ENCODE peak calls at places on chromosomes 3 and 15, in six cellular contexts. One of them, this sample, is unnamed.

GRCh38 chr15:96046620-96047240 is 283.8 kb upstream of the NR2F2 start:
- DNase-seq in progenitor cell of endocrine pancreas: no peak
- DNase-seq in upper lobe of right lung: no peak
- DNase-seq in A673: no peak
- DNase-seq in suprapubic skin: no peak
- DNase-seq in brain microvascular endothelial cell: no peak
- DNase-seq in this sample: no peak

GRCh38 chr3:47578691-47579632 is at the start of gene CSPG5:
- DNase-seq in progenitor cell of endocrine pancreas: peak; percentile 30
- DNase-seq in upper lobe of right lung: peak; percentile 67
- DNase-seq in A673: peak; percentile 76
- DNase-seq in suprapubic skin: no peak
- DNase-seq in brain microvascular endothelial cell: no peak
- DNase-seq in this sample: peak; percentile 76

GRCh38 chr15:57500979-57501576 is 90.6 kb upstream of the MYZAP start:
- DNase-seq in progenitor cell of endocrine pancreas: no peak
- DNase-seq in upper lobe of right lung: no peak
- DNase-seq in A673: peak; percentile 25
- DNase-seq in suprapubic skin: no peak
- DNase-seq in brain microvascular endothelial cell: peak; percentile 62
- DNase-seq in this sample: no peak

GRCh38 chr15:93179704-93180103 is 90.7 kb upstream of the RGMA start:
- DNase-seq in progenitor cell of endocrine pancreas: no peak
- DNase-seq in upper lobe of right lung: no peak
- DNase-seq in A673: no peak
- DNase-seq in suprapubic skin: no peak
- DNase-seq in brain microvascular endothelial cell: no peak
- DNase-seq in this sample: no peak

GRCh38 chr3:128485283-128486156 is 7.5 kb downstream of the GATA2 start:
- DNase-seq in progenitor cell of endocrine pancreas: no peak
- DNase-seq in upper lobe of right lung: no peak
- DNase-seq in A673: no peak
- DNase-seq in suprapubic skin: no peak
- DNase-seq in brain microvascular endothelial cell: no peak
- DNase-seq in this sample: no peak

GRCh38 chr3:29513236-29513635 is 232.4 kb downstream of the RBMS3 start:
- DNase-seq in progenitor cell of endocrine pancreas: no peak
- DNase-seq in upper lobe of right lung: no peak
- DNase-seq in A673: peak; percentile 28
- DNase-seq in suprapubic skin: no peak
- DNase-seq in brain microvascular endothelial cell: peak; percentile 72
- DNase-seq in this sample: no peak

GRCh38 chr15:23897091-23897490 is 210.0 kb upstream of the NDN start:
- DNase-seq in progenitor cell of endocrine pancreas: no peak
- DNase-seq in upper lobe of right lung: no peak
- DNase-seq in A673: no peak
- DNase-seq in suprapubic skin: no peak
- DNase-seq in brain microvascular endothelial cell: no peak
- DNase-seq in this sample: no peak

GRCh38 chr15:62607643-62608042 is 434.9 kb upstream of the TPM1 start:
- DNase-seq in progenitor cell of endocrine pancreas: no peak
- DNase-seq in upper lobe of right lung: no peak
- DNase-seq in A673: no peak
- DNase-seq in suprapubic skin: no peak
- DNase-seq in brain microvascular endothelial cell: peak; percentile 43
- DNase-seq in this sample: no peak

GRCh38 chr15:78979456-78980320 is 34.8 kb upstream of the CTSH start:
- DNase-seq in progenitor cell of endocrine pancreas: no peak
- DNase-seq in upper lobe of right lung: no peak
- DNase-seq in A673: peak; percentile 85
- DNase-seq in suprapubic skin: no peak
- DNase-seq in brain microvascular endothelial cell: peak; percentile 70
- DNase-seq in this sample: peak; percentile 65

GRCh38 chr3:32246079-32246675 is 7.7 kb downstream of the CMTM8 start:
- DNase-seq in progenitor cell of endocrine pancreas: no peak
- DNase-seq in upper lobe of right lung: no peak
- DNase-seq in A673: no peak
- DNase-seq in suprapubic skin: no peak
- DNase-seq in brain microvascular endothelial cell: no peak
- DNase-seq in this sample: no peak

GRCh38 chr3:197499427-197499826 is 56.3 kb downstream of the BDH1 start:
- DNase-seq in progenitor cell of endocrine pancreas: no peak
- DNase-seq in upper lobe of right lung: no peak
- DNase-seq in A673: no peak
- DNase-seq in suprapubic skin: no peak
- DNase-seq in brain microvascular endothelial cell: peak; percentile 81
- DNase-seq in this sample: peak; percentile 62

GRCh38 chr3:183697610-183698317 is at the start of gene YEATS2:
- DNase-seq in progenitor cell of endocrine pancreas: peak; percentile 63
- DNase-seq in upper lobe of right lung: peak; percentile 84
- DNase-seq in A673: peak; percentile 80
- DNase-seq in suprapubic skin: no peak
- DNase-seq in brain microvascular endothelial cell: peak; percentile 28
- DNase-seq in this sample: peak; percentile 97

GRCh38 chr15:30953731-30954378 is 37.6 kb downstream of the MTMR10 start:
- DNase-seq in progenitor cell of endocrine pancreas: no peak
- DNase-seq in upper lobe of right lung: no peak
- DNase-seq in A673: peak; percentile 66
- DNase-seq in suprapubic skin: no peak
- DNase-seq in brain microvascular endothelial cell: peak; percentile 90
- DNase-seq in this sample: no peak

GRCh38 chr3:134564991-134565390 is 79.1 kb downstream of the CEP63 start:
- DNase-seq in progenitor cell of endocrine pancreas: no peak
- DNase-seq in upper lobe of right lung: no peak
- DNase-seq in A673: no peak
- DNase-seq in suprapubic skin: no peak
- DNase-seq in brain microvascular endothelial cell: no peak
- DNase-seq in this sample: no peak

GRCh38 chr15:34304613-34305012 is 33.0 kb downstream of the SLC12A6 start:
- DNase-seq in progenitor cell of endocrine pancreas: no peak
- DNase-seq in upper lobe of right lung: no peak
- DNase-seq in A673: no peak
- DNase-seq in suprapubic skin: no peak
- DNase-seq in brain microvascular endothelial cell: peak; percentile 27
- DNase-seq in this sample: no peak

GRCh38 chr15:57694264-57694663 is 12.2 kb upstream of the POLR2M start:
- DNase-seq in progenitor cell of endocrine pancreas: no peak
- DNase-seq in upper lobe of right lung: no peak
- DNase-seq in A673: no peak
- DNase-seq in suprapubic skin: no peak
- DNase-seq in brain microvascular endothelial cell: no peak
- DNase-seq in this sample: no peak

GRCh38 chr15:25694238-25694584 is 168.9 kb downstream of the ATP10A start:
- DNase-seq in progenitor cell of endocrine pancreas: no peak
- DNase-seq in upper lobe of right lung: peak; percentile 45
- DNase-seq in A673: no peak
- DNase-seq in suprapubic skin: no peak
- DNase-seq in brain microvascular endothelial cell: no peak
- DNase-seq in this sample: no peak

GRCh38 chr3:77039606-77040553 is at the start of gene ROBO2:
- DNase-seq in progenitor cell of endocrine pancreas: peak; percentile 62
- DNase-seq in upper lobe of right lung: peak; percentile 66
- DNase-seq in A673: peak; percentile 81
- DNase-seq in suprapubic skin: no peak
- DNase-seq in brain microvascular endothelial cell: peak; percentile 14
- DNase-seq in this sample: no peak

GRCh38 chr3:27166888-27167287 is 202.3 kb downstream of the NEK10 start:
- DNase-seq in progenitor cell of endocrine pancreas: no peak
- DNase-seq in upper lobe of right lung: no peak
- DNase-seq in A673: no peak
- DNase-seq in suprapubic skin: no peak
- DNase-seq in brain microvascular endothelial cell: peak; percentile 93
- DNase-seq in this sample: no peak

GRCh38 chr3:184748219-184749135 is 36.6 kb upstream of the MAGEF1 start:
- DNase-seq in progenitor cell of endocrine pancreas: no peak
- DNase-seq in upper lobe of right lung: no peak
- DNase-seq in A673: no peak
- DNase-seq in suprapubic skin: no peak
- DNase-seq in brain microvascular endothelial cell: no peak
- DNase-seq in this sample: peak; percentile 53

GRCh38 chr3:7188551-7188950 is 327.6 kb downstream of the GRM7 start:
- DNase-seq in progenitor cell of endocrine pancreas: no peak
- DNase-seq in upper lobe of right lung: no peak
- DNase-seq in A673: no peak
- DNase-seq in suprapubic skin: no peak
- DNase-seq in brain microvascular endothelial cell: peak; percentile 0
- DNase-seq in this sample: no peak

GRCh38 chr3:44468572-44469520 is 8.6 kb downstream of the ZNF445 start:
- DNase-seq in progenitor cell of endocrine pancreas: no peak
- DNase-seq in upper lobe of right lung: no peak
- DNase-seq in A673: peak; percentile 2
- DNase-seq in suprapubic skin: no peak
- DNase-seq in brain microvascular endothelial cell: peak; percentile 63
- DNase-seq in this sample: no peak

GRCh38 chr3:112555535-112556170 is 6.1 kb downstream of the ATG3 start:
- DNase-seq in progenitor cell of endocrine pancreas: no peak
- DNase-seq in upper lobe of right lung: no peak
- DNase-seq in A673: peak; percentile 15
- DNase-seq in suprapubic skin: no peak
- DNase-seq in brain microvascular endothelial cell: no peak
- DNase-seq in this sample: no peak

GRCh38 chr3:142259359-142259758 is 34.0 kb upstream of the GK5 start:
- DNase-seq in progenitor cell of endocrine pancreas: no peak
- DNase-seq in upper lobe of right lung: no peak
- DNase-seq in A673: peak; percentile 44
- DNase-seq in suprapubic skin: no peak
- DNase-seq in brain microvascular endothelial cell: no peak
- DNase-seq in this sample: no peak

GRCh38 chr3:148203263-148204010 is 494.3 kb upstream of the AGTR1 start:
- DNase-seq in progenitor cell of endocrine pancreas: no peak
- DNase-seq in upper lobe of right lung: no peak
- DNase-seq in A673: peak; percentile 31
- DNase-seq in suprapubic skin: no peak
- DNase-seq in brain microvascular endothelial cell: peak; percentile 2
- DNase-seq in this sample: no peak

GRCh38 chr3:152257246-152258074 is 11.3 kb upstream of the MBNL1 start:
- DNase-seq in progenitor cell of endocrine pancreas: no peak
- DNase-seq in upper lobe of right lung: no peak
- DNase-seq in A673: no peak
- DNase-seq in suprapubic skin: no peak
- DNase-seq in brain microvascular endothelial cell: peak; percentile 18
- DNase-seq in this sample: peak; percentile 34

GRCh38 chr3:38960953-38961622 is 90.7 kb downstream of the SCN11A start:
- DNase-seq in progenitor cell of endocrine pancreas: peak; percentile 21
- DNase-seq in upper lobe of right lung: no peak
- DNase-seq in A673: peak; percentile 10
- DNase-seq in suprapubic skin: no peak
- DNase-seq in brain microvascular endothelial cell: peak; percentile 42
- DNase-seq in this sample: peak; percentile 37
- TF ChIP-seq CTCF in progenitor cell of endocrine pancreas: peak; percentile 78
- TF ChIP-seq CTCF in upper lobe of right lung: peak; percentile 64
- TF ChIP-seq CTCF in A673: peak; percentile 63
- TF ChIP-seq CTCF in suprapubic skin: peak; percentile 9
- TF ChIP-seq CTCF in brain microvascular endothelial cell: peak; percentile 91
- TF ChIP-seq CTCF in this sample: peak; percentile 58

DNA sequence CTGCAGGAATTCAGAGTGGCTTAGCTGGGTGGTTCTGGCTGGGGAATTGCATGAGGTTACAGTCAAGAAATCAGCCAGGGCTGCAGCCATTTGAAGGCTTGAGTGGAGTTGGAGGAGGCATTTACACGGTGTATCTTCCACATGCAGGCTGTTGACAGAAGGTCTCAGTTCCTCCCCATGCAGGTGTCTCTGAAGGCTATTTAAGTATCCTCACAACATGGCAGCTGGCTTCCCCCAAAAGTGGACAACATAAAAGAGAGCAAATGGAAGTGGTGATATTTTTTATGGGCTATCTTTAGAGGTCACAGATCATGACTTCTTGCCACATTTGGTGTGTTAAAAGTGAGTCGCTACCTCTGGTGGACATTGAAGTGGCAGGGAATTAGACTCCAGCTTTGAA is 60.1 kb upstream of the SPRED1 start:
- DNase-seq in progenitor cell of endocrine pancreas: no peak
- DNase-seq in upper lobe of right lung: no peak
- DNase-seq in A673: no peak
- DNase-seq in suprapubic skin: no peak
- DNase-seq in brain microvascular endothelial cell: no peak
- DNase-seq in this sample: no peak
- TF ChIP-seq CTCF in progenitor cell of endocrine pancreas: no peak
- TF ChIP-seq CTCF in upper lobe of right lung: no peak
- TF ChIP-seq CTCF in A673: no peak
- TF ChIP-seq CTCF in suprapubic skin: no peak
- TF ChIP-seq CTCF in brain microvascular endothelial cell: no peak
- TF ChIP-seq CTCF in this sample: no peak

DNA sequence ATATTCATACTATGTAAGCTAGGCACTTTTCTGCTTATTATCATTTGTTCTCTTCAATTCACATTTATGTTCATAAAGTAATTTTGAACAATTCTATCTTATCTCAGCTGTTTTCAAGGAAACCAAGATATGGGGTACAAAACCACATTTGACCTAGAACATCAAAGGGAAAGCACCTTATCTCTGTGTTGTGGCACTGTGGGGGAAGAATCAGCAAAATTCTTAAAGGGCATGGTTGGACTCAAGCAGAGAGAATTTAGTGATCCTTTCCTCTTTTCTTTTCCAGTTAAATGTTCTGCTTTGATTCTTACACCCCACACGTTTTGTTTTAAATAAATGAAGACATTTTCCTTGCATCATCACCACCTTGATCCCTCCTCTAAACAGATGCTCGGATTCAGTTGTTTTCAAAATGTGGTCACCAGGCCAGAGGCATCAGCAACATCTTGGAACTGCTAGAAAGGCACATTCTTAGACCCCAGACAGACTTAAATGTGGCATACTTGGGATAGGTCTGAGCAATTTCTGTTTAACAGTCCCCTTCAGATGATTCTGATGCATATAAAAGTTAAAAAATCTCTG is 128.4 kb upstream of the TP63 start:
- DNase-seq in progenitor cell of endocrine pancreas: no peak
- DNase-seq in upper lobe of right lung: no peak
- DNase-seq in A673: no peak
- DNase-seq in suprapubic skin: no peak
- DNase-seq in brain microvascular endothelial cell: no peak
- DNase-seq in this sample: no peak
- TF ChIP-seq CTCF in progenitor cell of endocrine pancreas: no peak
- TF ChIP-seq CTCF in upper lobe of right lung: no peak
- TF ChIP-seq CTCF in A673: no peak
- TF ChIP-seq CTCF in suprapubic skin: no peak
- TF ChIP-seq CTCF in brain microvascular endothelial cell: no peak
- TF ChIP-seq CTCF in this sample: no peak

GRCh38 chr15:71411538-71412482 is 296.5 kb downstream of the THSD4 start:
- DNase-seq in progenitor cell of endocrine pancreas: no peak
- DNase-seq in upper lobe of right lung: peak; percentile 83
- DNase-seq in A673: no peak
- DNase-seq in suprapubic skin: no peak
- DNase-seq in brain microvascular endothelial cell: peak; percentile 30
- DNase-seq in this sample: no peak
- TF ChIP-seq CTCF in progenitor cell of endocrine pancreas: no peak
- TF ChIP-seq CTCF in upper lobe of right lung: peak; percentile 37
- TF ChIP-seq CTCF in A673: no peak
- TF ChIP-seq CTCF in suprapubic skin: no peak
- TF ChIP-seq CTCF in brain microvascular endothelial cell: peak; percentile 38
- TF ChIP-seq CTCF in this sample: no peak

This sample was measured in GM13977.